ENCODE peak calls at places on chromosome 22, in four cellular contexts. D is cardiac fibroblast, V is left lung, F is GM10248. C is an unnamed sample.

GRCh38 chr22:27318516-27318915 is 483.0 kb downstream of the MN1 start:
- DNase-seq in V (no peak), D (peak; percentile 73), F (no peak), C (no peak)

GRCh38 chr22:48691431-48691851 is 1136.2 kb downstream of the BRD1 start:
- DNase-seq in V (peak; percentile 74), D (no peak), F (no peak), C (no peak)

GRCh38 chr22:35477911-35478582 is 62.6 kb upstream of the RASD2 start:
- DNase-seq in F (no peak), D (peak; percentile 75), V (no peak), C (no peak)

GRCh38 chr22:27714076-27714475 is 87.5 kb downstream of the MN1 start:
- DNase-seq in D (no peak), V (no peak), F (no peak), C (no peak)

GRCh38 chr22:47032956-47033647 is 270.7 kb downstream of the TBC1D22A start:
- DNase-seq in V (no peak), D (no peak), F (no peak), C (no peak)

GRCh38 chr22:40597541-40598453 is 38.7 kb downstream of the MRTFA start:
- DNase-seq in V (no peak), D (peak; percentile 40), F (no peak), C (no peak)

GRCh38 chr22:27534720-27535125 is 266.8 kb downstream of the MN1 start:
- DNase-seq in D (peak; percentile 76), F (no peak), V (no peak), C (no peak)

GRCh38 chr22:32720924-32721323 is 80.6 kb upstream of the TIMP3 start:
- DNase-seq in F (no peak), D (peak; percentile 27), V (no peak), C (no peak)

GRCh38 chr22:38038426-38038825 is 18.8 kb upstream of the PICK1 start:
- DNase-seq in V (no peak), D (no peak), F (no peak), C (no peak)

GRCh38 chr22:50399751-50400331 is 56.7 kb downstream of the PPP6R2 start:
- DNase-seq in V (peak; percentile 86), F (peak; percentile 56), D (peak; percentile 22), C (peak; percentile 65)

GRCh38 chr22:42902875-42903510 is 45.9 kb upstream of the ARFGAP3 start:
- DNase-seq in V (no peak), F (no peak), D (peak; percentile 50), C (no peak)
- TF ChIP-seq CTCF in V (no peak), F (no peak), D (no peak), C (no peak)

GRCh38 chr22:22788460-22789037 is 99.1 kb upstream of the IGLL5 start:
- DNase-seq in V (no peak), D (no peak), F (no peak), C (no peak)
- TF ChIP-seq CTCF in V (peak; percentile 4), D (no peak), F (no peak), C (no peak)

GRCh38 chr22:17920145-17920605 is 104.2 kb downstream of the MICAL3 start:
- DNase-seq in F (no peak), D (peak; percentile 48), V (no peak), C (no peak)
- TF ChIP-seq CTCF in F (no peak), D (no peak), V (no peak), C (no peak)

GRCh38 chr22:29156507-29156906 is 49.2 kb upstream of the EMID1 start:
- DNase-seq in F (peak; percentile 47), D (no peak), V (no peak), C (no peak)
- TF ChIP-seq CTCF in F (peak; percentile 45), D (peak; percentile 25), V (no peak), C (peak; percentile 31)

DNA sequence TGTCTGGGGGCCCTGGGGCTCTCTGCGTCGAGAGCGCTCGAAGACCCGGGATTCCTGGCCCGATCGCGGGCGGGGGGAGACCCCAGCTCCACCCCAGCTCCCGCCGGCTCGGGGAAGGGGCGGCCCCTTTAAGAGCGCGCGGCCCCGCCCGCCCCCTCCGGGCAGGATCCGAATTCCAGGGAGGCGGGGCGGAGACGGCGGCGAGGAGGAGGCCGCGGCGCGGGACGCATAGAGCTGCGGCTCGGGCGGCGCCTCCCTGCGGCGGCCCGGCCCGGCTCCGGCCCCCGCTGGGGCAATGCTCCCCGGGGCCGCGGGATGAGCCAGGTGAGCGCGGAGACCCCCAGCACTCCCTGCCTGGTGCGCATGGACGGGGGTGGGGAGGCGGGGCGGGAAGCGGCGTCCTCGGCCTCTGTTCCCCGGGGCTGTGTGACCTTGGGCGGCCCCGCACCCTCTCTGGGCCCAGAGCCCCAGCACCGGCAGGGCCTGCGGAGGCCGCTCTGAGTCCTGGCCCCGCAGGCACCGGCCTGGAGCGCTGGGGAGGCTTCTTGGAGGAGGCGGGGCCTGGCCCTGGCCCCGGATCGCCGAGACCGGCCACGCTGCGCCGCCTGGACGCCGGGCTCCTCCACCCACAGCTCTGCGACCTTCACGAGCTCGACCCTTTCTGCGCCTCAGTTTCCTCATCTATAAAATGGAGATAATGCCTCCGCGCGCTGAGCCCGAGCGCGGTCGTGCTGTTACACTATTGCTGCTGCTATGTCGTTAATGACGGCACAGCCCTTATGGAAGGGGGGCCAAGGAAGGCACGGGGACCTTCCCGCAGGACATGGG is 594 bp downstream of the GAS2L1 start:
- DNase-seq in F (peak; percentile 41), D (peak; percentile 70), V (peak; percentile 93), C (peak; percentile 63)
- TF ChIP-seq CTCF in F (no peak), D (no peak), V (no peak), C (no peak)